ENCODE peak calls at places on chromosomes 6 and 20, in nine cellular contexts. G is esophagus squamous epithelium, Z is AG09319, Q is EH, V is endothelial cell, S is ELR, T is psoas muscle, K is T1000, O is fibroblast of mammary gland. W is an unnamed sample.

GRCh38 chr6:44367686-44368085 is 19.8 kb upstream of the CDC5L start:
- DNase-seq in G (no peak), Z (no peak), Q (peak), V (peak), S (peak), T (no peak), K (no peak), O (peak), W (no peak)

GRCh38 chr6:134938896-134939295 is 11.0 kb downstream of the ALDH8A1 start:
- DNase-seq in G (no peak), Z (no peak), Q (no peak), V (no peak), S (peak), T (no peak), K (no peak), O (no peak), W (no peak)

GRCh38 chr6:18861182-18861581 is 474.0 kb downstream of the RNF144B start:
- DNase-seq in G (no peak), Z (no peak), Q (no peak), V (no peak), S (no peak), T (no peak), K (no peak), O (no peak), W (no peak)

GRCh38 chr20:20210327-20210726 is 157.6 kb upstream of the INSM1 start:
- DNase-seq in G (no peak), Z (no peak), Q (peak), V (no peak), S (peak), T (no peak), K (peak), O (peak), W (no peak)

GRCh38 chr6:167748046-167748445 is 78.7 kb upstream of the AFDN start:
- DNase-seq in G (no peak), Z (no peak), Q (no peak), V (no peak), S (no peak), T (no peak), K (no peak), O (no peak), W (no peak)

GRCh38 chr6:14135865-14136539 is 18.4 kb downstream of the CD83 start:
- DNase-seq in G (no peak), Z (no peak), Q (no peak), V (no peak), S (no peak), T (no peak), K (no peak), O (no peak), W (no peak)

GRCh38 chr6:161091972-161092701 is 100.6 kb downstream of the MAP3K4 start:
- DNase-seq in G (no peak), Z (no peak), Q (peak), V (no peak), S (peak), T (no peak), K (no peak), O (peak), W (no peak)

GRCh38 chr20:11193241-11193640 is 519.4 kb upstream of the JAG1 start:
- DNase-seq in G (no peak), Z (no peak), Q (peak), V (no peak), S (no peak), T (no peak), K (no peak), O (peak), W (no peak)

GRCh38 chr6:73585566-73586415 is 65.0 kb upstream of the EEF1A1 start:
- DNase-seq in G (no peak), Z (peak), Q (peak), V (peak), S (peak), T (no peak), K (no peak), O (peak), W (peak)

GRCh38 chr20:24465730-24466129 is 3.7 kb upstream of the SYNDIG1 start:
- DNase-seq in G (no peak), Z (no peak), Q (peak), V (no peak), S (no peak), T (no peak), K (no peak), O (peak), W (no peak)

GRCh38 chr6:23533954-23534725 is 591.9 kb upstream of the NRSN1 start:
- DNase-seq in G (no peak), Z (no peak), Q (no peak), V (no peak), S (no peak), T (no peak), K (no peak), O (peak), W (no peak)

GRCh38 chr6:44496705-44497369 is 109.3 kb downstream of the CDC5L start:
- DNase-seq in G (no peak), Z (no peak), Q (peak), V (no peak), S (no peak), T (no peak), K (no peak), O (peak), W (no peak)

GRCh38 chr6:153644000-153644399 is 395.0 kb upstream of the OPRM1 start:
- DNase-seq in G (no peak), Z (no peak), Q (no peak), V (no peak), S (no peak), T (no peak), K (no peak), O (no peak), W (no peak)

GRCh38 chr6:119565893-119566292 is 216.3 kb upstream of the MAN1A1 start:
- DNase-seq in G (no peak), Z (no peak), Q (no peak), V (no peak), S (no peak), T (no peak), K (no peak), O (no peak), W (no peak)

GRCh38 chr6:17865798-17866725 is 121.4 kb downstream of the KIF13A start:
- DNase-seq in G (no peak), Z (peak), Q (peak), V (no peak), S (peak), T (peak), K (peak), O (peak), W (no peak)

GRCh38 chr6:53312355-53312754 is 36.4 kb downstream of the ELOVL5 start:
- DNase-seq in G (no peak), Z (no peak), Q (peak), V (no peak), S (peak), T (no peak), K (no peak), O (no peak), W (peak)

GRCh38 chr20:2132461-2132901 is 30.9 kb downstream of the STK35 start:
- DNase-seq in G (no peak), Z (no peak), Q (no peak), V (no peak), S (no peak), T (no peak), K (no peak), O (peak), W (no peak)

GRCh38 chr6:37824170-37824569 is 4.6 kb downstream of the ZFAND3 start:
- DNase-seq in G (no peak), Z (no peak), Q (no peak), V (no peak), S (no peak), T (no peak), K (no peak), O (no peak), W (no peak)

GRCh38 chr6:20182926-20183521 is 29.2 kb downstream of the MBOAT1 start:
- DNase-seq in G (no peak), Z (no peak), Q (peak), V (no peak), S (no peak), T (no peak), K (no peak), O (no peak), W (no peak)

GRCh38 chr6:11425431-11425871 is 112.1 kb upstream of the TMEM170B start:
- DNase-seq in G (no peak), Z (no peak), Q (peak), V (no peak), S (no peak), T (no peak), K (no peak), O (no peak), W (no peak)

GRCh38 chr20:41424546-41424945 is 57.9 kb upstream of the EMILIN3 start:
- DNase-seq in G (no peak), Z (no peak), Q (peak), V (no peak), S (no peak), T (no peak), K (no peak), O (no peak), W (no peak)

GRCh38 chr6:137001287-137001976 is 43.3 kb downstream of the IL20RA start:
- DNase-seq in G (no peak), Z (no peak), Q (no peak), V (no peak), S (peak), T (no peak), K (no peak), O (no peak), W (no peak)

GRCh38 chr6:72984981-72985665 is 240.2 kb downstream of the KHDC1L start:
- DNase-seq in G (no peak), Z (peak), Q (peak), V (no peak), S (no peak), T (no peak), K (no peak), O (peak), W (no peak)

GRCh38 chr20:1185781-1186334 is 1.1 kb upstream of the TMEM74B start:
- DNase-seq in G (no peak), Z (no peak), Q (peak), V (peak), S (peak), T (no peak), K (no peak), O (peak), W (peak)

GRCh38 chr6:130890531-130890950 is 63.3 kb downstream of the SMLR1 start:
- DNase-seq in G (no peak), Z (peak), Q (peak), V (no peak), S (peak), T (no peak), K (no peak), O (peak), W (no peak)